ENCODE peak calls at places on chromosome 10, in four cellular contexts. One of them, this sample, is unnamed.

GRCh38 chr10:44253769-44254462 is 131.0 kb downstream of the CXCL12 start:
- DNase-seq in fibroblast of the aortic adventitia: peak
- DNase-seq in heart left ventricle: peak
- DNase-seq in B cell: no peak
- DNase-seq in this sample: no peak

GRCh38 chr10:29646238-29646902 is 11.6 kb upstream of the SVIL start:
- DNase-seq in heart left ventricle: no peak
- DNase-seq in fibroblast of the aortic adventitia: peak
- DNase-seq in B cell: no peak
- DNase-seq in this sample: no peak

GRCh38 chr10:65571011-65571570 is 1354.7 kb upstream of the LRRTM3 start:
- DNase-seq in fibroblast of the aortic adventitia: no peak
- DNase-seq in B cell: no peak
- DNase-seq in heart left ventricle: no peak
- DNase-seq in this sample: no peak

GRCh38 chr10:94992811-94993210 is 54.4 kb downstream of the CYP2C9 start:
- DNase-seq in heart left ventricle: no peak
- DNase-seq in fibroblast of the aortic adventitia: no peak
- DNase-seq in B cell: no peak
- DNase-seq in this sample: no peak

GRCh38 chr10:132881186-132881920 is 61.0 kb downstream of the CFAP46 start:
- DNase-seq in fibroblast of the aortic adventitia: no peak
- DNase-seq in heart left ventricle: peak
- DNase-seq in B cell: no peak
- DNase-seq in this sample: no peak

GRCh38 chr10:34801066-34801738 is 13.9 kb downstream of the PARD3 start:
- DNase-seq in B cell: no peak
- DNase-seq in heart left ventricle: no peak
- DNase-seq in fibroblast of the aortic adventitia: peak
- DNase-seq in this sample: no peak

GRCh38 chr10:119829429-119829828 is 43.2 kb downstream of the MCMBP start:
- DNase-seq in B cell: no peak
- DNase-seq in fibroblast of the aortic adventitia: no peak
- DNase-seq in heart left ventricle: no peak
- DNase-seq in this sample: no peak

GRCh38 chr10:62153191-62153590 is 115.5 kb downstream of the RTKN2 start:
- DNase-seq in heart left ventricle: no peak
- DNase-seq in fibroblast of the aortic adventitia: peak
- DNase-seq in B cell: no peak
- DNase-seq in this sample: no peak

GRCh38 chr10:4138146-4138721 is 353.2 kb upstream of the KLF6 start:
- DNase-seq in B cell: no peak
- DNase-seq in heart left ventricle: no peak
- DNase-seq in fibroblast of the aortic adventitia: peak
- DNase-seq in this sample: no peak

GRCh38 chr10:117496616-117497028 is 45.9 kb upstream of the EMX2 start:
- DNase-seq in heart left ventricle: peak
- DNase-seq in B cell: peak
- DNase-seq in fibroblast of the aortic adventitia: peak
- DNase-seq in this sample: peak

GRCh38 chr10:11242443-11243386 is 225.0 kb downstream of the CELF2 start:
- DNase-seq in heart left ventricle: peak
- DNase-seq in B cell: peak
- DNase-seq in fibroblast of the aortic adventitia: no peak
- DNase-seq in this sample: peak

GRCh38 chr10:62021978-62022802 is 120.7 kb downstream of the ARID5B start:
- DNase-seq in heart left ventricle: no peak
- DNase-seq in fibroblast of the aortic adventitia: no peak
- DNase-seq in B cell: no peak
- DNase-seq in this sample: no peak

GRCh38 chr10:11036424-11037011 is 18.8 kb downstream of the CELF2 start:
- DNase-seq in fibroblast of the aortic adventitia: peak
- DNase-seq in B cell: no peak
- DNase-seq in heart left ventricle: no peak
- DNase-seq in this sample: no peak

GRCh38 chr10:4514445-4515108 is 311.4 kb upstream of the AKR1E2 start:
- DNase-seq in heart left ventricle: peak
- DNase-seq in fibroblast of the aortic adventitia: no peak
- DNase-seq in B cell: peak
- DNase-seq in this sample: peak

GRCh38 chr10:18582803-18583202 is 68.6 kb downstream of the NSUN6 start:
- DNase-seq in B cell: no peak
- DNase-seq in heart left ventricle: no peak
- DNase-seq in fibroblast of the aortic adventitia: peak
- DNase-seq in this sample: no peak

GRCh38 chr10:4057021-4057420 is 272.0 kb upstream of the KLF6 start:
- DNase-seq in heart left ventricle: no peak
- DNase-seq in fibroblast of the aortic adventitia: no peak
- DNase-seq in B cell: no peak
- DNase-seq in this sample: no peak

GRCh38 chr10:99667108-99667751 is 7.9 kb downstream of the ENTPD7 start:
- DNase-seq in B cell: no peak
- DNase-seq in fibroblast of the aortic adventitia: peak
- DNase-seq in heart left ventricle: no peak
- DNase-seq in this sample: no peak

GRCh38 chr10:122525788-122526187 is 34.8 kb upstream of the DMBT1 start:
- DNase-seq in heart left ventricle: no peak
- DNase-seq in fibroblast of the aortic adventitia: no peak
- DNase-seq in B cell: no peak
- DNase-seq in this sample: no peak

GRCh38 chr10:5585517-5586222 is 60.9 kb downstream of the CALML3 start:
- DNase-seq in B cell: no peak
- DNase-seq in fibroblast of the aortic adventitia: no peak
- DNase-seq in heart left ventricle: no peak
- DNase-seq in this sample: no peak

GRCh38 chr10:126930506-126931458 is 25.6 kb downstream of the DOCK1 start:
- DNase-seq in fibroblast of the aortic adventitia: peak
- DNase-seq in heart left ventricle: no peak
- DNase-seq in B cell: no peak
- DNase-seq in this sample: no peak

GRCh38 chr10:72096115-72097000 is 8.0 kb upstream of the SPOCK2 start:
- DNase-seq in fibroblast of the aortic adventitia: peak
- DNase-seq in heart left ventricle: no peak
- DNase-seq in B cell: no peak
- DNase-seq in this sample: no peak

GRCh38 chr10:80542053-80542452 is 4.4 kb downstream of the SH2D4B start:
- DNase-seq in B cell: no peak
- DNase-seq in fibroblast of the aortic adventitia: no peak
- DNase-seq in heart left ventricle: no peak
- DNase-seq in this sample: no peak

GRCh38 chr10:78664929-78665525 is 403.7 kb upstream of the ZMIZ1 start:
- DNase-seq in heart left ventricle: no peak
- DNase-seq in B cell: no peak
- DNase-seq in fibroblast of the aortic adventitia: peak
- DNase-seq in this sample: no peak

GRCh38 chr10:117320050-117320665 is 55.1 kb downstream of the PDZD8 start:
- DNase-seq in fibroblast of the aortic adventitia: peak
- DNase-seq in B cell: peak
- DNase-seq in heart left ventricle: no peak
- DNase-seq in this sample: peak

GRCh38 chr10:133328358-133329343 is 8.0 kb downstream of the CALY start:
- DNase-seq in heart left ventricle: no peak
- DNase-seq in B cell: no peak
- DNase-seq in fibroblast of the aortic adventitia: no peak
- DNase-seq in this sample: no peak

DNA sequence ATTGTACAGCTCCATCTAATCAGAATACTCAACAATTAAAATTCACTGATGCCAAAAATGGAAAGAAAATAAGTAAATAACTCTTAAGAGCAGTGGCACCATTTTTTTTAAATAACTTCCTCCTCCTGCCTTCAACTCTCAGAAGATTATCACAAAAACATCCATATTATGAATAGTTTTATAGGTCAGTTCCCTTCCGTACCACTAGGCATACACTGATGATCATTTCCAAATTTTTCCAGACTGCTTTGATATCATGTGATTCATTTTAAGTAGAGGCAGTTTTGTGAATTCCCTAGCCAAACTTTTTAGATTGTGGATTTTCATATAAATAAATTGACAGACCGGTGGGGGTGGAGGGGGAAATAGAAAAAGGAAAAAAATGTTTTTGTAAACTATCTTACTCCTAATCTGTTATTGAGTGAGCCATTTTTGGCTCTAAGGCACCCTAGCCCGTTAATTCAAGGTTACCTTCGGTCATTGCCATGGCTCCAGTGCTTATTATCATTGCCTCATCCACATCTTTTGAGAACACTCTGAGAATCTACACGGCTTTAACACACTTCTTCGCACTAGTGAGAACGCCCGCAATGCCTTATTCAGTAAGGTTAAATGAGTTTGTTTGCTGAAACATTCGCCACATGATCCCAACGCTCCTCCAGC is 1.0 kb downstream of the FAM107B start:
- DNase-seq in heart left ventricle: no peak
- DNase-seq in fibroblast of the aortic adventitia: no peak
- DNase-seq in B cell: no peak
- DNase-seq in this sample: no peak
- TF ChIP-seq CTCF in heart left ventricle: peak
- TF ChIP-seq CTCF in fibroblast of the aortic adventitia: peak
- TF ChIP-seq CTCF in B cell: no peak
- TF ChIP-seq CTCF in this sample: no peak

GRCh38 chr10:92571649-92572048 is 2.2 kb downstream of the IDE start:
- DNase-seq in fibroblast of the aortic adventitia: peak
- DNase-seq in B cell: no peak
- DNase-seq in heart left ventricle: no peak
- DNase-seq in this sample: no peak

GRCh38 chr10:92573798-92574544 is at the start of gene IDE:
- DNase-seq in heart left ventricle: peak
- DNase-seq in fibroblast of the aortic adventitia: peak
- DNase-seq in B cell: peak
- DNase-seq in this sample: peak

GRCh38 chr10:92572362-92573090 is 1.4 kb downstream of the IDE start:
- DNase-seq in heart left ventricle: no peak
- DNase-seq in fibroblast of the aortic adventitia: peak
- DNase-seq in B cell: no peak
- DNase-seq in this sample: no peak

GRCh38 chr10:92574545-92575377 is 868 bp upstream of the IDE start:
- DNase-seq in B cell: no peak
- DNase-seq in heart left ventricle: no peak
- DNase-seq in fibroblast of the aortic adventitia: peak
- DNase-seq in this sample: peak

DNA sequence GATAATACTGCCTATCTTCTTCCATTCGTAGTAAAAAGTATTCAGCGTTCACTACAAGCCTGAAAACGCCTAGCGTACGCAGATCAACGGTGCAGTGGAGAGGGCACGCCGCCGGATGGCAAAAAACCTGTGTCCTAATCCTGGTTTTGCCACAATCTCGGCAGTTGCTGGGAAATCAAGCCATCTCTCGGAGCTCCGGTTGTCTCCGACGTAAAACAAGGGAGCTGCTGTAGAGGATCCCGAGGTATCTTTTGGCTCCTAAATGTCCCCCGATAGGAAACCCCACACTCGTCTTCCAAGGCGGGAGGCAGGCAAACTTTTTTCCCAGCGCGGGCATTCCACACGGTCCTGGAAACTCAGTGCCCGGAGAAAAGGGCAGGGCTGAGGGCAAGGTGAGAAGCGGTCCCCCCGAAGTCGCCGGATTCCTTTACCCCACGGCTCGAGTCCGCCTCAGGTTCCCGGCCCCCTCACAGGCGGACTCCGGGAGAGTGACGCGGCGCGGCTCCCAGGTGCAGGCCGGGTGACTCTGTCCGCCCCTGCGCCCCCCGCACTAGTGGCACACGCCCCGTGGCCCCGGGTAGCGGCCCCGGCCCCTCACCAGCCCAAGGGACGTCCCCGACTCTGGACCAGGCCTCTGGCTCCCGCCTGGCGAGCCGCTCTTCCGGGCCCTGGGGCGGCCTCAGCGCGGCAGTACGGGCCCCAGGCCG is 649 bp downstream of the IDE start:
- DNase-seq in heart left ventricle: no peak
- DNase-seq in fibroblast of the aortic adventitia: peak
- DNase-seq in B cell: peak
- DNase-seq in this sample: peak
- TF ChIP-seq CTCF in heart left ventricle: no peak
- TF ChIP-seq CTCF in fibroblast of the aortic adventitia: peak
- TF ChIP-seq CTCF in B cell: no peak
- TF ChIP-seq CTCF in this sample: no peak

GRCh38 chr10:112120491-112120890 is 63.1 kb downstream of the GPAM start:
- DNase-seq in B cell: no peak
- DNase-seq in fibroblast of the aortic adventitia: no peak
- DNase-seq in heart left ventricle: no peak
- DNase-seq in this sample: no peak

GRCh38 chr10:112115781-112116385 is 67.7 kb downstream of the GPAM start:
- DNase-seq in heart left ventricle: no peak
- DNase-seq in B cell: peak
- DNase-seq in fibroblast of the aortic adventitia: peak
- DNase-seq in this sample: peak
- TF ChIP-seq CTCF in heart left ventricle: peak
- TF ChIP-seq CTCF in B cell: peak
- TF ChIP-seq CTCF in fibroblast of the aortic adventitia: peak
- TF ChIP-seq CTCF in this sample: peak

GRCh38 chr10:70265032-70265689 is 18.6 kb downstream of the NPFFR1 start:
- DNase-seq in B cell: no peak
- DNase-seq in heart left ventricle: no peak
- DNase-seq in fibroblast of the aortic adventitia: no peak
- DNase-seq in this sample: peak
- TF ChIP-seq CTCF in B cell: no peak
- TF ChIP-seq CTCF in heart left ventricle: no peak
- TF ChIP-seq CTCF in fibroblast of the aortic adventitia: no peak
- TF ChIP-seq CTCF in this sample: peak

GRCh38 chr10:9211228-9211627 is 1156.7 kb downstream of the GATA3 start:
- DNase-seq in B cell: no peak
- DNase-seq in fibroblast of the aortic adventitia: peak
- DNase-seq in heart left ventricle: no peak
- DNase-seq in this sample: no peak
- TF ChIP-seq CTCF in B cell: no peak
- TF ChIP-seq CTCF in fibroblast of the aortic adventitia: peak
- TF ChIP-seq CTCF in heart left ventricle: no peak
- TF ChIP-seq CTCF in this sample: no peak

DNA sequence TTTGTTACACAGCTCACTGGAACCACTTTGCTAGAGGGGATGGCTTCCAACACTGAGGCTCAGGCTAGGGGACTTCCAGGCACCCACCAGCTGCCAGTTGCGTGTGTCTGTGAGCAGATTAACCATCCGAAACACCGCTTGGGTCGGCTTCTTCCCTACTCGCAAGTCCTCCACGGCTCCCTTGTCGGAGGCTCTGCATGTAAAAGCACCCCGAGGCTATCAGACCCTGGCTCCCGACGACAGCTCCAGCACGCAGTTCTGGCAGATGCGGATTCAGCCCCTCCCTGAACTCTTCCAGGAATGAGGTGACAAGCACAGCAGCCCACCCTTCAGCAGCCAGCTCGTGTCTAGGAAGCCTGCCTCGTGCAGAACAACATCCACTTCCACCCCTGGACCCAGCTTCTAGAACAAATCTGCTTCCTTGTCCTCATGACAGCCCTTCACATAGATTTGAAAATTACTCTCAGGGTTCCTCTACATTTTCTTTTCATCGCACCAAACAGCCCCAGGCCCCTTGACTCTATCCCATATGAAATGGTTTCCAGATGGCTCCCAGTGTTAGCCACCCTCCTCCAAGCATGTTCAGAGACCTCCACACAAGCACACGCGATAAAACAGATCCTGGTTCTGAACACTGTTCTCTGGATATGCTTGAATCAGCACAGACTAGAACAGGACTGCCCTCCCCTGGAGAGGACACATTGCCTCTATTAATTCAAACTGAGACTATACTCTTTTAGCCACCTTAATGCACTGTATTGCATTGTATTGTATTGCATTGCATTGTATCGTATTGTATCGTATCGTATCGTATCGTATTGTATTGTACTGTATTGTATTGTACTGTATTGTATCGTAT is 44.6 kb downstream of the SLIT1 start:
- DNase-seq in B cell: no peak
- DNase-seq in fibroblast of the aortic adventitia: no peak
- DNase-seq in heart left ventricle: no peak
- DNase-seq in this sample: no peak
- TF ChIP-seq CTCF in B cell: no peak
- TF ChIP-seq CTCF in fibroblast of the aortic adventitia: no peak
- TF ChIP-seq CTCF in heart left ventricle: no peak
- TF ChIP-seq CTCF in this sample: no peak